ENCODE peak calls at places on chromosomes 5 and 9, in seven cellular contexts. W, R, V, G, L, X and Z are unnamed samples.
A peak's percentile ranks its signal among the peaks of the same experiment; 100 is the strongest.

GRCh38 chr9:121862973-121863372 is 211.5 kb downstream of the DAB2IP start:
- DNase-seq in W (no peak), R (no peak), V (no peak), G (no peak), L (no peak), X (no peak), Z (no peak)

GRCh38 chr9:107782789-107783188 is 293.2 kb upstream of the KLF4 start:
- DNase-seq in W (no peak), R (no peak), V (no peak), G (no peak), L (no peak), X (no peak), Z (no peak)

GRCh38 chr9:114284316-114285060 is 38.4 kb upstream of the ORM1 start:
- DNase-seq in W (no peak), R (no peak), V (no peak), G (no peak), L (no peak), X (no peak), Z (no peak)

GRCh38 chr9:112091805-112092204 is 83.3 kb downstream of the SUSD1 start:
- DNase-seq in W (no peak), R (no peak), V (no peak), G (peak; percentile 37), L (peak; percentile 6), X (no peak), Z (no peak)

GRCh38 chr5:98069876-98070512 is 703.5 kb upstream of the RGMB start:
- DNase-seq in W (no peak), R (no peak), V (no peak), G (peak; percentile 11), L (peak; percentile 17), X (no peak), Z (no peak)

GRCh38 chr5:137575847-137576246 is 76.7 kb upstream of the SPOCK1 start:
- DNase-seq in W (no peak), R (no peak), V (peak; percentile 68), G (peak; percentile 41), L (peak; percentile 30), X (peak; percentile 95), Z (peak; percentile 48)

GRCh38 chr9:118686940-118687339 is 682.3 kb downstream of the BRINP1 start:
- DNase-seq in W (no peak), R (no peak), V (no peak), G (no peak), L (no peak), X (no peak), Z (no peak)

GRCh38 chr5:31719988-31720387 is 81.1 kb downstream of the PDZD2 start:
- DNase-seq in W (no peak), R (no peak), V (no peak), G (peak; percentile 3), L (no peak), X (no peak), Z (no peak)

GRCh38 chr5:5139358-5140050 is 626 bp upstream of the ADAMTS16 start:
- DNase-seq in W (no peak), R (peak; percentile 32), V (no peak), G (peak; percentile 18), L (no peak), X (no peak), Z (no peak)

GRCh38 chr5:24094081-24094480 is 550.7 kb downstream of the CDH10 start:
- DNase-seq in W (no peak), R (peak; percentile 5), V (no peak), G (no peak), L (peak; percentile 23), X (no peak), Z (no peak)

GRCh38 chr9:86230858-86231257 is 28.6 kb downstream of the C9orf153 start:
- DNase-seq in W (no peak), R (no peak), V (no peak), G (no peak), L (no peak), X (no peak), Z (no peak)

GRCh38 chr5:23274156-23274555 is 233.3 kb upstream of the PRDM9 start:
- DNase-seq in W (no peak), R (no peak), V (peak; percentile 24), G (no peak), L (no peak), X (no peak), Z (no peak)

GRCh38 chr5:133925269-133925668 is 43.2 kb downstream of the C5orf15 start:
- DNase-seq in W (no peak), R (no peak), V (no peak), G (no peak), L (no peak), X (no peak), Z (no peak)

GRCh38 chr5:133925866-133926488 is 42.4 kb downstream of the C5orf15 start:
- DNase-seq in W (no peak), R (no peak), V (no peak), G (no peak), L (peak; percentile 46), X (peak; percentile 73), Z (peak; percentile 4)

GRCh38 chr5:133921899-133922468 is 46.4 kb downstream of the C5orf15 start:
- DNase-seq in W (no peak), R (no peak), V (no peak), G (no peak), L (no peak), X (no peak), Z (no peak)

GRCh38 chr5:133926489-133926878 is 41.9 kb downstream of the C5orf15 start:
- DNase-seq in W (no peak), R (no peak), V (no peak), G (no peak), L (no peak), X (no peak), Z (no peak)

GRCh38 chr5:133924221-133924920 is 44.1 kb downstream of the C5orf15 start:
- DNase-seq in W (no peak), R (no peak), V (no peak), G (peak; percentile 13), L (no peak), X (no peak), Z (no peak)
- H2AFZ ChIP-seq in W (peak overlapping the region; percentile 75), R (no peak overlapping the region), V (no peak overlapping the region), G (no peak overlapping the region), L (peak overlapping the region; percentile 2), X (no peak overlapping the region), Z (no peak overlapping the region)

DNA sequence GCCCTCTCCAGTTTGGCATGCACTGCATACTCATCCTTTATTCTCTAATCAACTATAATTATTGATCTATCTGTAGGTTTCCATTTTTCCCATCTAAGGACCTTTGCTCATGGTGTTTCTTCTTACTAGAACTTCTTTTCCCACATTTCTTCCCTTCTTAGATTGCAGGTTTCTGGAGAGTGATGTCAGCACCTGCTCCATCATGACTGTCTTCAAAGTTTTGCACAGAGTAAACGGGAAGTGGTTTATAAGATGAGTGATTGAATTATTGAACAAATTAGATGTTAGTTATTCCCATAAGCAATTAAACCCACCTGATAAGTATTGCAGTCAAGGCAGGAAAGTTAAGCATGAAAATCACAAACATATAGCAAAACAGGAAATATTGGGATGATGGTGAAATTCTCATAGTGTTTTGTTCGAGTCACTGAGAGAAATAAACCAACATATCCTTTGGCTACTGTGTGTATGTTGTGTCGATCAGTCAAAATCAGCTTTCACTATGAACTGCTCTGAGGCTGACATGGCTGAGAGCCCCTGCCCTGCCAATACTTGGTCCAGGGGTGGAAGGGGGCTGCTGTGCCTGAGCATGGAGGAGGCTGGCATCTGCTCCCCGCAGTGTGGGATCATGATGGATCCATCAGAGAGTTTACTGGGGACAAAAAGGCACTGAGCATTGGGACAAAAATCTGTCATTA is 45.5 kb upstream of the S1PR3 start:
- DNase-seq in W (no peak), R (no peak), V (no peak), G (no peak), L (no peak), X (no peak), Z (no peak)
- H3K4me1 ChIP-seq in W (no peaks in the 10 kb centered on the region), R (peaks cover 28% of the 10 kb centered on the region), V (peaks cover 12% of the 10 kb centered on the region), G (peaks cover 16% of the 10 kb centered on the region), L (peaks cover 30% of the 10 kb centered on the region), X (peaks cover 17% of the 10 kb centered on the region), Z (no peaks in the 10 kb centered on the region)

GRCh38 chr5:138935466-138935865 is 60.3 kb upstream of the LRRTM2 start:
- DNase-seq in W (no peak), R (no peak), V (no peak), G (no peak), L (no peak), X (no peak), Z (no peak)
- H3K36me3 ChIP-seq in W (peaks cover 31% of the 10 kb centered on the region), R (peaks cover 71% of the 10 kb centered on the region), V (peaks cover 17% of the 10 kb centered on the region), G (peaks cover 39% of the 10 kb centered on the region), L (peaks cover 39% of the 10 kb centered on the region), X (no peaks in the 10 kb centered on the region), Z (peaks cover 26% of the 10 kb centered on the region)

DNA sequence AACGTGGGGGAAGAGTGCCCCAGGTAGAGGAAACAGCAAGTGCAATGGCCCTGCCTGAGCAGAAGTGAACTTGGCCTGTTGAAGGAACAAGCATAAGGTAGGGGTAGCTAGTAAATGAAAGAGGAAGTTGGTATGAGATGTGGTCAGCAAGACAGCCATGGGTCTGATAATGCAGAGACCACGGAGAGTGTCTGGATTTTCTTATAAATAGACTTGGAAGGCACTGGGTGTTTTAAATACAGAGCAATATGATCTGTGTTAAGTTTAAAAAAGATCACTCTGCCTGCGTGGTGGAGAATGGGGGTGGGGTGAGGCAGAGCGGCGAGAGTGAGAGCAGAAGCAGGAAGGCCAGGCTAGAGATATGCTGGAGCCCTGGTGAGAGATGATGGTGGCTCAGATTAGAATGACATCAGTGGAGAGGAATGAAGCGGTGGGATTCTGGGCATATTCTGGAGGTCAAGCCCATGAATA is 4.2 kb downstream of the ADAM19 start:
- DNase-seq in W (no peak), R (no peak), V (no peak), G (peak; percentile 56), L (peak; percentile 90), X (no peak), Z (no peak)
- H2AFZ ChIP-seq in W (no peak overlapping the region), R (no peak overlapping the region), V (peak overlapping the region; percentile 15), G (peak overlapping the region; percentile 62), L (no peak overlapping the region), X (no peak overlapping the region), Z (no peak overlapping the region)

DNA sequence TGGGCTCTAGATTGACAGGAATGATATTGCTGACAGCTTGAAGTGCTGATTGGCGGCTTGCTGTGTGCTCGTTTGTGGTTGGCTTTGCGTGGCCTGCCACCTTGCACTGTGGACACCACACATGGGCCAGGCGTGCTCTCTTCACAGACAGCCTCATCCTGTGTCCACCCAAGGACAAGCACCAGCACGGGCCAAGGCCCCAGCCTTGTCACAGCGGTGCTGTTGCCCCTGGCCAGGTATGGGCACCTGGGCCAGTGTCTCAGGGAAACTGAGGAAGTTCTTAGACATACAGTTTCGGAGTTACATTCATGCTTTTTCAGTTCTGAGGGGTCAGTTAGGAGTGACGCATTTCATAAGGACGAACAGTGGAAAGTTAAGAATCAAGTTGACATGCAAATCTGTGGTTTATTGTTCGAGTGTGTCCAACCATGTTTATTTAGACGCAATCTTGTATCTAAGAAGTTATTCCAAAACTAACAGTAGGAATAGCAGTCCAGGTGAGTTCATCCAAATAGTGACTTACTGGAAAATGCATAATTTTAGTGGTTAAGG is 125.9 kb downstream of the EHMT1 start:
- DNase-seq in W (no peak), R (no peak), V (no peak), G (no peak), L (no peak), X (no peak), Z (no peak)
- H3K4me1 ChIP-seq in W (peaks cover 3% of the 10 kb centered on the region), R (peaks cover 3% of the 10 kb centered on the region), V (peaks cover 4% of the 10 kb centered on the region), G (no peaks in the 10 kb centered on the region), L (peaks cover 11% of the 10 kb centered on the region), X (peaks cover 6% of the 10 kb centered on the region), Z (no peaks in the 10 kb centered on the region)

DNA sequence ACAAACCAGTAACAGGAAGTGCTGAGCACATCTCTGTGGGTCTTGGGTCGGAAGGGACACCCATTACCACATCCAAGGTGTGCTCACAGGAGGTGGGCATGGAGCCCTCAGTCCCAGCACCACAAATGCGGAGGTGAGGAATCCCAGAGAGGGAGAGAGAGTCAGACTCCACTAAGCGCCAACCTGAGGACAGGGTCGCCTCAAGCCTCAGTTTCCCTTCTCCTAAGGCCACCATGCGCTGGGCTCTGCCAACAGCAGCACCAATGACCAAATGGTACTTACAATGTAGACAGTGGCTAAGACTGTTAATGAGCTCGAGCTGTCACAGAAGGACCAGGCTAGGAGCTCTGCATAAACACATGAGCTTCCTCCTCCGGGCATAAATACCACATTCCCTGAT is 43.1 kb downstream of the BICD2 start:
- DNase-seq in W (peak; percentile 17), R (no peak), V (no peak), G (no peak), L (no peak), X (no peak), Z (no peak)
- H3K36me3 ChIP-seq in W (peaks cover 35% of the 10 kb centered on the region), R (peaks cover 92% of the 10 kb centered on the region), V (peaks cover 34% of the 10 kb centered on the region), G (no peaks in the 10 kb centered on the region), L (peaks cover 24% of the 10 kb centered on the region), X (no peaks in the 10 kb centered on the region), Z (peaks cover 51% of the 10 kb centered on the region)